ENCODE peak calls at places on chromosomes 7 and 10, in six cellular contexts. R, U, P, L, E and C are unnamed samples.

GRCh38 chr7:131040467-131040932 is 287.2 kb upstream of the MKLN1 start:
- DNase-seq in R (no peak), U (peak; percentile 36), P (no peak), L (no peak), E (peak; percentile 84), C (peak; percentile 63)

GRCh38 chr10:102065561-102066420 is 642 bp downstream of the HPS6 start:
- DNase-seq in R (no peak), U (peak; percentile 9), P (peak; percentile 59), L (no peak), E (no peak), C (peak; percentile 71)

GRCh38 chr7:17159500-17160037 is 138.9 kb upstream of the AHR start:
- DNase-seq in R (no peak), U (no peak), P (no peak), L (no peak), E (no peak), C (no peak)

GRCh38 chr7:28037220-28038010 is 143.2 kb downstream of the JAZF1 start:
- DNase-seq in R (no peak), U (no peak), P (no peak), L (no peak), E (peak; percentile 96), C (no peak)

GRCh38 chr7:90897961-90898469 is 301.9 kb downstream of the CDK14 start:
- DNase-seq in R (no peak), U (no peak), P (no peak), L (no peak), E (peak; percentile 17), C (no peak)

GRCh38 chr10:122162566-122163181 is 108.4 kb upstream of the BTBD16 start:
- DNase-seq in R (no peak), U (no peak), P (no peak), L (no peak), E (no peak), C (no peak)

GRCh38 chr7:20798081-20798693 is 11.5 kb upstream of the SP8 start:
- DNase-seq in R (no peak), U (no peak), P (no peak), L (no peak), E (no peak), C (no peak)

GRCh38 chr10:7260412-7260900 is 150.4 kb downstream of the SFMBT2 start:
- DNase-seq in R (no peak), U (no peak), P (peak; percentile 35), L (no peak), E (peak; percentile 91), C (peak; percentile 83)

GRCh38 chr10:87642988-87643387 is 16.7 kb upstream of the PAPSS2 start:
- DNase-seq in R (no peak), U (no peak), P (no peak), L (no peak), E (no peak), C (no peak)

GRCh38 chr7:75789501-75789900 is 17.5 kb upstream of the CCL26 start:
- DNase-seq in R (no peak), U (no peak), P (peak; percentile 71), L (no peak), E (no peak), C (no peak)

GRCh38 chr7:73727963-73728362 is 8.5 kb upstream of the STX1A start:
- DNase-seq in R (no peak), U (no peak), P (no peak), L (no peak), E (no peak), C (no peak)

GRCh38 chr7:139663608-139664177 is 114.1 kb downstream of the HIPK2 start:
- DNase-seq in R (no peak), U (no peak), P (no peak), L (no peak), E (no peak), C (no peak)

GRCh38 chr7:111750168-111750715 is 187.9 kb upstream of the IMMP2L start:
- DNase-seq in R (no peak), U (no peak), P (no peak), L (no peak), E (no peak), C (no peak)

GRCh38 chr10:761376-761775 is 71.9 kb upstream of the DIP2C start:
- DNase-seq in R (no peak), U (no peak), P (no peak), L (no peak), E (no peak), C (no peak)

GRCh38 chr7:137439829-137440433 is 96.4 kb upstream of the PTN start:
- DNase-seq in R (no peak), U (no peak), P (no peak), L (no peak), E (peak; percentile 63), C (no peak)

GRCh38 chr7:129368389-129368986 is 65.7 kb upstream of the STRIP2 start:
- DNase-seq in R (no peak), U (no peak), P (no peak), L (no peak), E (no peak), C (no peak)

GRCh38 chr7:125573131-125573530 is 643.5 kb upstream of the POT1 start:
- DNase-seq in R (no peak), U (no peak), P (no peak), L (no peak), E (no peak), C (no peak)

GRCh38 chr7:20201380-20201779 is 15.8 kb downstream of the MACC1 start:
- DNase-seq in R (no peak), U (no peak), P (no peak), L (no peak), E (no peak), C (no peak)

GRCh38 chr7:96670338-96671289 is 39.0 kb downstream of the SEM1 start:
- DNase-seq in R (no peak), U (no peak), P (no peak), L (no peak), E (no peak), C (no peak)

GRCh38 chr10:119080521-119081259 is at the start of gene EIF3A:
- DNase-seq in R (peak; percentile 87), U (peak; percentile 87), P (peak; percentile 96), L (peak; percentile 90), E (peak; percentile 89), C (peak; percentile 89)

GRCh38 chr7:130560972-130561371 is 69.1 kb downstream of the MEST start:
- DNase-seq in R (no peak), U (no peak), P (no peak), L (no peak), E (peak; percentile 28), C (no peak)

GRCh38 chr7:108459922-108460551 is 3.8 kb upstream of the NRCAM start:
- DNase-seq in R (peak; percentile 17), U (no peak), P (no peak), L (no peak), E (peak; percentile 56), C (no peak)

GRCh38 chr7:159154243-159154642 is 9.6 kb upstream of the VIPR2 start:
- DNase-seq in R (no peak), U (no peak), P (no peak), L (no peak), E (no peak), C (no peak)

GRCh38 chr10:98029149-98030092 is 1.0 kb downstream of the CRTAC1 start:
- DNase-seq in R (no peak), U (no peak), P (no peak), L (no peak), E (no peak), C (no peak)

GRCh38 chr7:74483402-74484336 is 30.0 kb downstream of the GTF2IRD1 start:
- DNase-seq in R (no peak), U (no peak), P (no peak), L (no peak), E (peak; percentile 40), C (no peak)

GRCh38 chr10:3500408-3500856 is 284.6 kb downstream of the KLF6 start:
- DNase-seq in R (no peak), U (no peak), P (peak; percentile 67), L (peak; percentile 37), E (peak; percentile 99), C (peak; percentile 69)

GRCh38 chr10:80484677-80485409 is 30.7 kb downstream of the TSPAN14 start:
- DNase-seq in R (no peak), U (no peak), P (no peak), L (no peak), E (no peak), C (no peak)

GRCh38 chr10:44047361-44047760 is 337.5 kb downstream of the CXCL12 start:
- DNase-seq in R (no peak), U (no peak), P (no peak), L (no peak), E (no peak), C (no peak)

GRCh38 chr10:132372516-132373095 is 24.4 kb upstream of the PWWP2B start:
- DNase-seq in R (peak; percentile 7), U (no peak), P (no peak), L (no peak), E (no peak), C (no peak)

GRCh38 chr10:60798031-60798430 is 19.8 kb downstream of the CDK1 start:
- DNase-seq in R (no peak), U (no peak), P (no peak), L (no peak), E (no peak), C (no peak)

GRCh38 chr10:1007583-1007982 is 18.1 kb downstream of the IDI2 start:
- DNase-seq in R (no peak), U (no peak), P (no peak), L (no peak), E (no peak), C (no peak)

GRCh38 chr10:16117305-16117695 is 257.0 kb upstream of the MINDY3 start:
- DNase-seq in R (no peak), U (no peak), P (no peak), L (no peak), E (no peak), C (no peak)

GRCh38 chr10:91389636-91390512 is 20.3 kb upstream of the HECTD2 start:
- DNase-seq in R (no peak), U (no peak), P (no peak), L (no peak), E (peak; percentile 81), C (no peak)

GRCh38 chr7:90211391-90212148 is at the start of gene STEAP2:
- DNase-seq in R (no peak), U (no peak), P (peak; percentile 93), L (peak; percentile 46), E (peak; percentile 91), C (peak; percentile 96)

GRCh38 chr7:103445228-103446020 is 583 bp downstream of the SLC26A5 start:
- DNase-seq in R (no peak), U (no peak), P (no peak), L (no peak), E (peak; percentile 4), C (no peak)

GRCh38 chr10:3777876-3778707 is 6.9 kb downstream of the KLF6 start:
- DNase-seq in R (no peak), U (no peak), P (no peak), L (no peak), E (peak; percentile 34), C (no peak)

GRCh38 chr7:116271161-116271979 is 61.0 kb downstream of the TES start:
- DNase-seq in R (no peak), U (no peak), P (no peak), L (no peak), E (peak; percentile 87), C (peak; percentile 22)